ENCODE peak calls at places on chromosomes 16 and 17, in five cellular contexts. One of them, this sample, is unnamed. For H3K27me3, the result is how much of the 10 kb centered on the place peaks cover.

GRCh38 chr17:81170727-81171494 is 4.9 kb upstream of the AATK start:
- DNase-seq in transverse colon: no peak
- DNase-seq in fibroblast of lung: no peak
- DNase-seq in left lung: peak
- DNase-seq in heart right ventricle: no peak
- DNase-seq in this sample: no peak

GRCh38 chr17:57751971-57752905 is 7.1 kb upstream of the CCDC182 start:
- DNase-seq in transverse colon: no peak
- DNase-seq in fibroblast of lung: no peak
- DNase-seq in left lung: no peak
- DNase-seq in heart right ventricle: no peak
- DNase-seq in this sample: no peak

GRCh38 chr16:71840052-71840451 is 5.7 kb upstream of the ATXN1L start:
- DNase-seq in transverse colon: no peak
- DNase-seq in fibroblast of lung: no peak
- DNase-seq in left lung: no peak
- DNase-seq in heart right ventricle: no peak
- DNase-seq in this sample: no peak

GRCh38 chr16:2150418-2151187 is 2.2 kb downstream of the RAB26 start:
- DNase-seq in transverse colon: peak
- DNase-seq in fibroblast of lung: peak
- DNase-seq in left lung: peak
- DNase-seq in heart right ventricle: no peak
- DNase-seq in this sample: peak

GRCh38 chr16:57801098-57801855 is 1.0 kb downstream of the KIFC3 start:
- DNase-seq in transverse colon: no peak
- DNase-seq in fibroblast of lung: peak
- DNase-seq in left lung: peak
- DNase-seq in heart right ventricle: no peak
- DNase-seq in this sample: peak

GRCh38 chr17:59342681-59343127 is 11.2 kb downstream of the YPEL2 start:
- DNase-seq in transverse colon: no peak
- DNase-seq in fibroblast of lung: no peak
- DNase-seq in left lung: no peak
- DNase-seq in heart right ventricle: no peak
- DNase-seq in this sample: no peak

GRCh38 chr17:68955181-68955841 is at the start of gene ABCA8:
- DNase-seq in transverse colon: no peak
- DNase-seq in fibroblast of lung: peak
- DNase-seq in left lung: no peak
- DNase-seq in heart right ventricle: no peak
- DNase-seq in this sample: no peak

GRCh38 chr16:47779201-47780016 is 318.3 kb downstream of the PHKB start:
- DNase-seq in transverse colon: no peak
- DNase-seq in fibroblast of lung: peak
- DNase-seq in left lung: no peak
- DNase-seq in heart right ventricle: no peak
- DNase-seq in this sample: no peak

GRCh38 chr17:44359458-44360143 is 4.1 kb downstream of the FAM171A2 start:
- DNase-seq in transverse colon: no peak
- DNase-seq in fibroblast of lung: no peak
- DNase-seq in left lung: no peak
- DNase-seq in heart right ventricle: no peak
- DNase-seq in this sample: no peak

GRCh38 chr16:88999457-89000206 is 22.6 kb upstream of the CBFA2T3 start:
- DNase-seq in transverse colon: no peak
- DNase-seq in fibroblast of lung: no peak
- DNase-seq in left lung: no peak
- DNase-seq in heart right ventricle: no peak
- DNase-seq in this sample: peak

GRCh38 chr16:14658063-14658462 is 25.3 kb downstream of the BFAR start:
- DNase-seq in transverse colon: peak
- DNase-seq in fibroblast of lung: no peak
- DNase-seq in left lung: no peak
- DNase-seq in heart right ventricle: no peak
- DNase-seq in this sample: peak

GRCh38 chr17:40065041-40065770 is 2.4 kb downstream of the THRA start:
- DNase-seq in transverse colon: no peak
- DNase-seq in fibroblast of lung: peak
- DNase-seq in left lung: no peak
- DNase-seq in heart right ventricle: no peak
- DNase-seq in this sample: no peak

GRCh38 chr16:79599256-79599836 is 1.2 kb downstream of the MAF start:
- DNase-seq in transverse colon: no peak
- DNase-seq in fibroblast of lung: peak
- DNase-seq in left lung: peak
- DNase-seq in heart right ventricle: peak
- DNase-seq in this sample: no peak

GRCh38 chr16:85286066-85286712 is 173.9 kb upstream of the CIBAR2 start:
- DNase-seq in transverse colon: no peak
- DNase-seq in fibroblast of lung: peak
- DNase-seq in left lung: no peak
- DNase-seq in heart right ventricle: peak
- DNase-seq in this sample: no peak

GRCh38 chr16:69325784-69326171 is 4.6 kb downstream of the PDF start:
- DNase-seq in transverse colon: no peak
- DNase-seq in fibroblast of lung: no peak
- DNase-seq in left lung: no peak
- DNase-seq in heart right ventricle: no peak
- DNase-seq in this sample: no peak

GRCh38 chr16:75476817-75477216 is 12.3 kb upstream of the TMEM170A start:
- DNase-seq in transverse colon: no peak
- DNase-seq in fibroblast of lung: no peak
- DNase-seq in left lung: no peak
- DNase-seq in heart right ventricle: no peak
- DNase-seq in this sample: peak

GRCh38 chr16:67256701-67257230 is 8.0 kb downstream of the SLC9A5 start:
- DNase-seq in transverse colon: no peak
- DNase-seq in fibroblast of lung: no peak
- DNase-seq in left lung: no peak
- DNase-seq in heart right ventricle: no peak
- DNase-seq in this sample: no peak

GRCh38 chr16:48300391-48300856 is 53.1 kb upstream of the ABCC11 start:
- DNase-seq in transverse colon: no peak
- DNase-seq in fibroblast of lung: peak
- DNase-seq in left lung: no peak
- DNase-seq in heart right ventricle: no peak
- DNase-seq in this sample: no peak

GRCh38 chr16:62256406-62256805 is 220.2 kb upstream of the CDH8 start:
- DNase-seq in transverse colon: no peak
- DNase-seq in fibroblast of lung: no peak
- DNase-seq in left lung: no peak
- DNase-seq in heart right ventricle: no peak
- DNase-seq in this sample: peak

GRCh38 chr17:10875984-10876555 is 38.2 kb upstream of the PIRT start:
- DNase-seq in transverse colon: peak
- DNase-seq in fibroblast of lung: peak
- DNase-seq in left lung: no peak
- DNase-seq in heart right ventricle: peak
- DNase-seq in this sample: peak

GRCh38 chr16:46620265-46621005 is 744 bp downstream of the SHCBP1 start:
- DNase-seq in transverse colon: no peak
- DNase-seq in fibroblast of lung: no peak
- DNase-seq in left lung: no peak
- DNase-seq in heart right ventricle: no peak
- DNase-seq in this sample: no peak

GRCh38 chr16:77043076-77043475 is 147.9 kb upstream of the MON1B start:
- DNase-seq in transverse colon: no peak
- DNase-seq in fibroblast of lung: peak
- DNase-seq in left lung: no peak
- DNase-seq in heart right ventricle: no peak
- DNase-seq in this sample: peak

GRCh38 chr17:61389670-61390478 is 9.8 kb upstream of the TBX2 start:
- DNase-seq in transverse colon: peak
- DNase-seq in fibroblast of lung: peak
- DNase-seq in left lung: peak
- DNase-seq in heart right ventricle: peak
- DNase-seq in this sample: no peak

GRCh38 chr17:73091770-73092517 is 544 bp downstream of the SLC39A11 start:
- DNase-seq in transverse colon: peak
- DNase-seq in fibroblast of lung: peak
- DNase-seq in left lung: peak
- DNase-seq in heart right ventricle: peak
- DNase-seq in this sample: peak

GRCh38 chr16:4376126-4376819 is 4.6 kb downstream of the VASN start:
- DNase-seq in transverse colon: peak
- DNase-seq in fibroblast of lung: peak
- DNase-seq in left lung: peak
- DNase-seq in heart right ventricle: peak
- DNase-seq in this sample: no peak

GRCh38 chr16:14428043-14428442 is 202.0 kb downstream of the PARN start:
- DNase-seq in transverse colon: no peak
- DNase-seq in fibroblast of lung: no peak
- DNase-seq in left lung: no peak
- DNase-seq in heart right ventricle: no peak
- DNase-seq in this sample: no peak

GRCh38 chr16:85309656-85310587 is 197.7 kb upstream of the CIBAR2 start:
- DNase-seq in transverse colon: peak
- DNase-seq in fibroblast of lung: no peak
- DNase-seq in left lung: peak
- DNase-seq in heart right ventricle: peak
- DNase-seq in this sample: no peak

GRCh38 chr17:31857920-31858646 is 961 bp downstream of the COPRS start:
- DNase-seq in transverse colon: no peak
- DNase-seq in fibroblast of lung: no peak
- DNase-seq in left lung: no peak
- DNase-seq in heart right ventricle: no peak
- DNase-seq in this sample: peak

GRCh38 chr16:84156342-84156784 is 11.3 kb downstream of the DNAAF1 start:
- DNase-seq in transverse colon: no peak
- DNase-seq in fibroblast of lung: peak
- DNase-seq in left lung: no peak
- DNase-seq in heart right ventricle: no peak
- DNase-seq in this sample: peak

GRCh38 chr16:72884037-72884436 is 163.9 kb downstream of the ZFHX3 start:
- DNase-seq in transverse colon: no peak
- DNase-seq in fibroblast of lung: peak
- DNase-seq in left lung: no peak
- DNase-seq in heart right ventricle: no peak
- DNase-seq in this sample: peak

GRCh38 chr16:89678258-89678657 is 8.2 kb upstream of the CDK10 start:
- DNase-seq in transverse colon: no peak
- DNase-seq in fibroblast of lung: no peak
- DNase-seq in left lung: no peak
- DNase-seq in heart right ventricle: no peak
- DNase-seq in this sample: no peak

GRCh38 chr16:57564571-57565270 is 22.3 kb downstream of the ADGRG5 start:
- DNase-seq in transverse colon: no peak
- DNase-seq in fibroblast of lung: peak
- DNase-seq in left lung: no peak
- DNase-seq in heart right ventricle: no peak
- DNase-seq in this sample: peak

GRCh38 chr16:74720579-74720978 is 19.9 kb upstream of the MLKL start:
- DNase-seq in transverse colon: no peak
- DNase-seq in fibroblast of lung: no peak
- DNase-seq in left lung: no peak
- DNase-seq in heart right ventricle: no peak
- DNase-seq in this sample: no peak

DNA sequence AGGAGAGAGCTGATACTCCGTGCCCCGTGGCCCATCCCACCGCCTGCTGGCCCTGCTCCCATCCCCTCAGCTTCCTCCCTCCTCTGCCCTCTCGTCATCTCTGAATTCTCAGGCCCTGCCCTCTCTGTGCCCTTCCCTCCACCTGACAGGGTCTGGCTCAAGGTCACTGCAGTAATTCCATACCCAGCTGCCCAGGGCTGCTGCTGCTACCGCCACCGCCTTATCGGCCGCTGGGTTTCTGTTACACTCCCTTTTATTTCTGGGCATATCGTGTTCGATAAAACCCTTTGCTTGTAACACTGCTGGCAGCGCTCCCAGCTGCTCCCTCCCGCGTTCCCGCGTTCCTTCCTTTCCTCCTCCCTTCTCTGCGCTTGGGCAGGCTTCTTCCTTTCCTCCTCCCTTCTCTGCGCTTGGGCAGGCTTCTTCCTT is 1.2 kb downstream of the EPN3 start:
- DNase-seq in transverse colon: peak
- DNase-seq in fibroblast of lung: peak
- DNase-seq in left lung: peak
- DNase-seq in heart right ventricle: peak
- DNase-seq in this sample: no peak
- H3K27me3 ChIP-seq in transverse colon: under half
- H3K27me3 ChIP-seq in fibroblast of lung: under half
- H3K27me3 ChIP-seq in left lung: under half
- H3K27me3 ChIP-seq in heart right ventricle: under half
- H3K27me3 ChIP-seq in this sample: under half

GRCh38 chr17:33667052-33667509 is 374.0 kb upstream of the ASIC2 start:
- DNase-seq in transverse colon: no peak
- DNase-seq in fibroblast of lung: no peak
- DNase-seq in left lung: no peak
- DNase-seq in heart right ventricle: no peak
- DNase-seq in this sample: peak
- H3K27me3 ChIP-seq in transverse colon: under half
- H3K27me3 ChIP-seq in fibroblast of lung: under half
- H3K27me3 ChIP-seq in left lung: under half
- H3K27me3 ChIP-seq in heart right ventricle: under half
- H3K27me3 ChIP-seq in this sample: under half

GRCh38 chr17:29050176-29050575 is 7.2 kb downstream of the PIPOX start:
- DNase-seq in transverse colon: no peak
- DNase-seq in fibroblast of lung: no peak
- DNase-seq in left lung: no peak
- DNase-seq in heart right ventricle: no peak
- DNase-seq in this sample: no peak
- H3K27me3 ChIP-seq in transverse colon: under half
- H3K27me3 ChIP-seq in fibroblast of lung: under half
- H3K27me3 ChIP-seq in left lung: under half
- H3K27me3 ChIP-seq in heart right ventricle: under half
- H3K27me3 ChIP-seq in this sample: under half

GRCh38 chr17:36817483-36818048 is 119.7 kb upstream of the LHX1 start:
- DNase-seq in transverse colon: no peak
- DNase-seq in fibroblast of lung: no peak
- DNase-seq in left lung: no peak
- DNase-seq in heart right ventricle: no peak
- DNase-seq in this sample: no peak
- H3K27me3 ChIP-seq in transverse colon: half or more
- H3K27me3 ChIP-seq in fibroblast of lung: under half
- H3K27me3 ChIP-seq in left lung: under half
- H3K27me3 ChIP-seq in heart right ventricle: half or more
- H3K27me3 ChIP-seq in this sample: under half

DNA sequence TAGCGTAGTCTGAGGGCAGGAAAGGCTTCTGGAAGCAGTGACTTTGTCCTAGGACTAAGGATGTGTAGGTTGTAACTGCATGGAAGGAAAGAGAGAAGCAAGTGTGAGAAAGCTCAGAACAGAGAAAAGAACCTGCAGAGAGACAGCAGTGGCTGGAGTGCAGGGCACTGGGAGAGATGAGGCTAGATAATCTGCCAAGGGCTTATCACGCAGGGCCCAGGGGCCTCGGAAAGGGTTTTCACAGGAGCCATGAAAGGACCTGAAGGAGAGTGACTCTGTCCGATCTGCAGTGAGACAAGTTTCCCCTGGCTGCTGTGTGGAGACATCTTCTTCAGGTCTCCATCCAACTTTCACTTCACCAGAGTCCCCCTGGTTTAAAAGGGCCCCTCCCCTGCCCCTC is 7.1 kb upstream of the SRCAP start:
- DNase-seq in transverse colon: no peak
- DNase-seq in fibroblast of lung: no peak
- DNase-seq in left lung: no peak
- DNase-seq in heart right ventricle: no peak
- DNase-seq in this sample: no peak
- H3K27me3 ChIP-seq in transverse colon: under half
- H3K27me3 ChIP-seq in fibroblast of lung: under half
- H3K27me3 ChIP-seq in left lung: under half
- H3K27me3 ChIP-seq in heart right ventricle: under half
- H3K27me3 ChIP-seq in this sample: under half

This sample was measured in bronchial epithelial cell.